ENCODE peak calls at places on chromosomes 12 and 14, in four cellular contexts. N, U, W and K are unnamed samples.

GRCh38 chr12:95037906-95038305 is 34.4 kb upstream of the NDUFA12 start:
- DNase-seq in N (no peak), U (no peak), W (no peak), K (no peak)

GRCh38 chr12:100987552-100988277 is 193.1 kb downstream of the ANO4 start:
- DNase-seq in N (peak), U (peak), W (peak), K (peak)

GRCh38 chr12:113066806-113067400 is 10.4 kb downstream of the DTX1 start:
- DNase-seq in N (no peak), U (no peak), W (no peak), K (no peak)

GRCh38 chr12:57515468-57515933 is 4.8 kb downstream of the DDIT3 start:
- DNase-seq in N (no peak), U (no peak), W (no peak), K (no peak)

GRCh38 chr14:78752789-78753188 is 582.6 kb downstream of the NRXN3 start:
- DNase-seq in N (peak), U (no peak), W (no peak), K (no peak)

GRCh38 chr12:122820838-122821271 is 14.4 kb upstream of the HIP1R start:
- DNase-seq in N (no peak), U (no peak), W (no peak), K (no peak)

GRCh38 chr12:70948236-70948975 is 27.9 kb upstream of the PTPRR start:
- DNase-seq in N (no peak), U (no peak), W (no peak), K (no peak)

GRCh38 chr12:103852498-103852992 is 11.5 kb upstream of the NT5DC3 start:
- DNase-seq in N (peak), U (no peak), W (no peak), K (peak)

GRCh38 chr14:90061849-90062794 is at the start of gene KCNK13:
- DNase-seq in N (peak), U (no peak), W (peak), K (no peak)

GRCh38 chr12:112537710-112538396 is 119.1 kb downstream of the PTPN11 start:
- DNase-seq in N (peak), U (no peak), W (no peak), K (peak)

GRCh38 chr12:112852810-112853209 is 54.0 kb upstream of the OAS1 start:
- DNase-seq in N (no peak), U (no peak), W (no peak), K (no peak)

GRCh38 chr12:10331642-10332239 is 24.1 kb downstream of the KLRD1 start:
- DNase-seq in N (peak), U (peak), W (no peak), K (peak)

GRCh38 chr14:71931492-71932228 is 569 bp upstream of the RGS6 start:
- DNase-seq in N (no peak), U (no peak), W (no peak), K (no peak)

GRCh38 chr12:91144053-91144452 is 32.8 kb upstream of the LUM start:
- DNase-seq in N (no peak), U (no peak), W (no peak), K (no peak)

GRCh38 chr12:100375023-100375737 is 18.3 kb downstream of the SLC17A8 start:
- DNase-seq in N (no peak), U (no peak), W (no peak), K (no peak)

GRCh38 chr12:91685917-91686316 is 459.7 kb downstream of the BTG1 start:
- DNase-seq in N (peak), U (no peak), W (no peak), K (no peak)

GRCh38 chr14:53882684-53883083 is 73.9 kb downstream of the BMP4 start:
- DNase-seq in N (peak), U (no peak), W (no peak), K (peak)

GRCh38 chr12:12443482-12443881 is 86.6 kb downstream of the BORCS5 start:
- DNase-seq in N (no peak), U (no peak), W (no peak), K (no peak)

GRCh38 chr12:2120982-2121758 is 68.4 kb downstream of the CACNA1C start:
- DNase-seq in N (no peak), U (no peak), W (no peak), K (no peak)

GRCh38 chr12:130715996-130716917 is at the start of gene RIMBP2:
- DNase-seq in N (peak), U (no peak), W (peak), K (no peak)
- TF ChIP-seq RNF2 in N (no peak), U (no peak), W (no peak), K (no peak)

GRCh38 chr12:75853621-75854020 is 178.0 kb downstream of the PHLDA1 start:
- DNase-seq in N (no peak), U (no peak), W (no peak), K (no peak)
- TF ChIP-seq RNF2 in N (no peak), U (no peak), W (no peak), K (no peak)

GRCh38 chr12:64891629-64892028 is 67.2 kb downstream of the TBC1D30 start:
- DNase-seq in N (no peak), U (no peak), W (no peak), K (no peak)

GRCh38 chr12:64892561-64892960 is 68.1 kb downstream of the TBC1D30 start:
- DNase-seq in N (no peak), U (no peak), W (no peak), K (no peak)

GRCh38 chr12:64893961-64894360 is 69.5 kb downstream of the TBC1D30 start:
- DNase-seq in N (peak), U (no peak), W (no peak), K (no peak)

GRCh38 chr12:64894827-64895475 is 70.5 kb downstream of the TBC1D30 start:
- DNase-seq in N (no peak), U (no peak), W (no peak), K (no peak)

GRCh38 chr12:64895541-64895940 is 71.1 kb downstream of the TBC1D30 start:
- DNase-seq in N (no peak), U (no peak), W (no peak), K (no peak)
- TF ChIP-seq RNF2 in N (no peak), U (no peak), W (no peak), K (no peak)

GRCh38 chr14:35533357-35534129 is 421 bp upstream of the INSM2 start:
- DNase-seq in N (peak), U (peak), W (peak), K (peak)
- TF ChIP-seq RNF2 in N (no peak), U (no peak), W (peak), K (no peak)

GRCh38 chr12:51986834-51987233 is 19.9 kb upstream of the TAMALIN start:
- DNase-seq in N (no peak), U (no peak), W (no peak), K (no peak)
- TF ChIP-seq RNF2 in N (no peak), U (no peak), W (no peak), K (no peak)

GRCh38 chr12:32542550-32543229 is 136.4 kb upstream of the DNM1L start:
- DNase-seq in N (no peak), U (no peak), W (no peak), K (no peak)
- TF ChIP-seq RNF2 in N (no peak), U (no peak), W (no peak), K (no peak)

GRCh38 chr14:100827751-100828447 is 2.0 kb downstream of the MEG3 start:
- DNase-seq in N (no peak), U (peak), W (no peak), K (no peak)
- TF ChIP-seq RNF2 in N (no peak), U (no peak), W (no peak), K (no peak)